ENCODE peak calls at places on chromosomes 3 and 15, in five cellular contexts. U is epithelial cell of esophagus, B is AG04450, C is transverse colon, J is Peyer's patch. D is an unnamed sample.

GRCh38 chr15:90877996-90878395 is 6.3 kb upstream of the FES start:
- DNase-seq in U (no peak), B (no peak), J (no peak), C (no peak), D (no peak)

GRCh38 chr3:158642005-158642404 is 2.3 kb upstream of the GFM1 start:
- DNase-seq in J (no peak), U (no peak), B (no peak), C (no peak), D (no peak)

GRCh38 chr3:171165986-171166385 is 139.5 kb upstream of the SLC2A2 start:
- DNase-seq in C (no peak), B (no peak), U (no peak), J (no peak), D (no peak)

GRCh38 chr3:193857996-193858395 is 265.0 kb downstream of the OPA1 start:
- DNase-seq in U (peak; percentile 75), B (peak; percentile 92), J (no peak), C (no peak), D (no peak)

GRCh38 chr3:184234671-184235380 is 5.4 kb downstream of the VWA5B2 start:
- DNase-seq in J (no peak), U (no peak), C (no peak), B (no peak), D (no peak)

GRCh38 chr3:155634121-155634719 is 110.7 kb downstream of the PLCH1 start:
- DNase-seq in B (no peak), J (no peak), U (no peak), C (no peak), D (no peak)

GRCh38 chr15:90412356-90413194 is 24.5 kb downstream of the IQGAP1 start:
- DNase-seq in U (peak; percentile 94), J (no peak), B (no peak), C (peak; percentile 66), D (no peak)

GRCh38 chr15:38746211-38746610 is 181.6 kb upstream of the RASGRP1 start:
- DNase-seq in C (no peak), B (no peak), J (no peak), U (no peak), D (no peak)

GRCh38 chr3:9746330-9746729 is 3.4 kb upstream of the OGG1 start:
- DNase-seq in B (peak; percentile 85), U (no peak), J (no peak), C (no peak), D (no peak)

GRCh38 chr3:12966847-12967750 is 106.1 kb downstream of the IQSEC1 start:
- DNase-seq in C (peak; percentile 31), U (peak; percentile 24), B (no peak), J (no peak), D (no peak)

GRCh38 chr15:87672309-87672897 is 584.1 kb downstream of the NTRK3 start:
- DNase-seq in B (peak; percentile 10), C (no peak), U (peak; percentile 12), J (no peak), D (no peak)

GRCh38 chr3:42036483-42036823 is 54.7 kb upstream of the TRAK1 start:
- DNase-seq in J (no peak), C (no peak), B (peak; percentile 82), U (peak; percentile 95), D (no peak)

GRCh38 chr3:102741105-102741504 is 306.3 kb downstream of the ZPLD1 start:
- DNase-seq in U (peak; percentile 28), C (no peak), B (no peak), J (no peak), D (no peak)

GRCh38 chr3:116188231-116188785 is 257.0 kb downstream of the LSAMP start:
- DNase-seq in B (no peak), U (peak; percentile 37), C (no peak), J (no peak), D (no peak)

GRCh38 chr3:173096994-173097785 is 43.8 kb downstream of the SPATA16 start:
- DNase-seq in J (no peak), U (peak; percentile 53), B (no peak), C (no peak), D (no peak)

GRCh38 chr3:71421475-71421819 is 162.1 kb downstream of the FOXP1 start:
- DNase-seq in C (no peak), B (no peak), J (no peak), U (no peak), D (no peak)

GRCh38 chr15:80210612-80211554 is 41.1 kb downstream of the CTXND1 start:
- DNase-seq in J (no peak), B (no peak), C (no peak), U (no peak), D (no peak)

GRCh38 chr3:187281191-187281714 is 10.3 kb downstream of the MASP1 start:
- DNase-seq in B (peak; percentile 92), C (no peak), U (peak; percentile 18), J (no peak), D (no peak)

GRCh38 chr3:135924506-135924905 is 41.0 kb upstream of the PPP2R3A start:
- DNase-seq in B (no peak), U (no peak), J (no peak), C (no peak), D (no peak)

GRCh38 chr3:43953814-43954241 is 263.1 kb downstream of the ABHD5 start:
- DNase-seq in J (no peak), B (peak; percentile 1), U (no peak), C (no peak), D (no peak)

GRCh38 chr3:197343656-197344408 is 45.4 kb upstream of the DLG1 start:
- DNase-seq in B (no peak), J (no peak), C (no peak), U (no peak), D (no peak)

GRCh38 chr3:114650808-114651207 is 357.0 kb downstream of the TIGIT start:
- DNase-seq in J (no peak), B (no peak), C (no peak), U (peak; percentile 29), D (no peak)

GRCh38 chr3:148309390-148310035 is 388.2 kb upstream of the AGTR1 start:
- DNase-seq in B (no peak), U (peak; percentile 55), J (no peak), C (peak; percentile 17), D (no peak)

GRCh38 chr3:117026401-117026800 is 316.8 kb downstream of the TUSC7 start:
- DNase-seq in J (no peak), U (no peak), B (no peak), C (no peak), D (no peak)

GRCh38 chr3:39180183-39180545 is 12.2 kb downstream of the XIRP1 start:
- DNase-seq in J (no peak), B (no peak), C (no peak), U (peak; percentile 13), D (no peak)

GRCh38 chr3:27721717-27722564 is at the start of gene EOMES:
- DNase-seq in U (peak; percentile 61), B (no peak), C (peak; percentile 42), J (peak; percentile 60), D (peak; percentile 67)

GRCh38 chr3:128432301-128432897 is 34.3 kb downstream of the DNAJB8 start:
- DNase-seq in J (no peak), C (no peak), U (no peak), B (no peak), D (no peak)

DNA sequence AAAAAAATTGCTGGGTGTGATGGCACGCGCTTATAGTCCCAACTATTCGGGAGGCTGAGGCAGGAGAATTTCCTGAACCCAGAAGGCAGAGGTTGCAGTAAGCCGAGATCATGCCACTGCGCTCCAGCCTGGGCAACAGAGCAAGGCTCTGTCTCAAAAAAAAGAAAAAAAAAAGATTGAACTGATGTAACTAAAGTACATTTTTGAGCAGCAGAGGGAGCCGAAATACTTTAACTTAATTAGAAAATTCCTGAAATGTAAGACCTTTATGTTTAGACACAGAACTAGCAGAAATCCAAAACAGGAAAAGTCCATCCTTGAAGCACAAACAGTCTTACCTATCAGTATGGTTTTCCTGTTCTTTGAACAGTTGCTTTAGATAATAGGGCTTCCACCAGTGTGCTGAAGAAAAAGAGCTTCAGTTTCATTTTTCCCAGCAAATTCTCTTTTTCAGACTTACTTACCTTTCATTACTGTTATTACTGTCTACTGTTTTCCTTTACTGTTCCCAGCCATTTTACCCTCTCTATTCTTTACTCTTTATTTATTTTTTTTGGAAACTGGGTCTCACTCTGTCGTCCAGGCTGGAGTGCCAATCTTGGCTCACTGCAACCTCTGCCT is 33.4 kb upstream of the ZNF609 start:
- DNase-seq in J (no peak), C (no peak), B (peak; percentile 13), U (peak; percentile 21), D (no peak)
- TF ChIP-seq CTCF in J (peak; percentile 22), C (no peak), B (peak; percentile 41), U (no peak), D (no peak)

DNA sequence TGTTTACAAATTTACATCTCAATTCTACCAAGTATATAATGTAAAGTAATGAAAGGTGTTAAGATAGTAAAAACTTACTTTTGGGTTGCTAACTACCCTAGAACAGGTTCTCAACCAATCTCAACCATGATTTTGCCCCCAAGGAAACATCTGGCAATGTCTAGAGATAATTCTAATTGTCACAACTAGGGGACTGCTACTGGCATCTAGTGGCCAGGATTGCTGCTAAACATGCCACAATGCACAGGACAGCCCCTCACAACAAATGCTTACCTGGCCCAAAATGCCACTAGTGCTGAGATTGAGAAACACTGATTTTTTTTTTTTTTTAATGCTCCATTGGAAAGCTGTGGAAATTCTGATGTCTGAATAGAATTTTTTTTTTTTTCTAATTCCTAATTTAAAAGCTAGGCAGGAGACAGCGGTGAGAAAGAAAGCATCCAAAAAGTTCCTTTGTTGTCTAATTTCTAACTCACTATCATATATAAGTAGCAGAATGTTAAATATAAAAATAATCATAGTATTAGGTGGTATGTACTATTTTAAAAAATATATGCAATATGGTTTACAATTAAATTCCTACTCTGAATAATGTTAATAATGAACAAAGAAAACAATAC is 81.5 kb downstream of the TJP1 start:
- DNase-seq in U (no peak), C (no peak), B (no peak), J (no peak), D (no peak)
- TF ChIP-seq CTCF in U (no peak), C (no peak), B (peak; percentile 11), J (no peak), D (no peak)

DNA sequence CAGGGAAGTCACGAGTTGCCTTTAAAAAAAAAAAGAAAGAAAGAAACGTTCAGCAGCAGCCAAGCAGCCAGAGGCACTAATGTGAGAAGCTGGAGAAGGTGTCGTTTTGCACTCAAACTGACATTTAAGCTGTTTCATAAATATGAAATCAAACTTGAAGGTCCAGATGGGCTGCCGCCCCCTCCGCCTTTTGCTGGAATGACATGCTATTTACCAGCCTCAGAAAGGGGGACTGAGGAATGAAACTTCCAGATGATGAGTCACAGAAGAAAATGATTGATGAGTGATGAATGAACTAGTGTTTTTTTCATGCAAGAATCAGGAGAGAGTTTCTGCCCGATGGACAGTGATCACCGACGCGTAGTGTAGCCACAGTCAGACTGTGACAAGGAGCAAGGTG is 396.8 kb downstream of the IGSF11 start:
- DNase-seq in C (no peak), U (peak; percentile 35), J (no peak), B (no peak), D (no peak)
- TF ChIP-seq CTCF in C (no peak), U (no peak), J (no peak), B (no peak), D (no peak)

DNA sequence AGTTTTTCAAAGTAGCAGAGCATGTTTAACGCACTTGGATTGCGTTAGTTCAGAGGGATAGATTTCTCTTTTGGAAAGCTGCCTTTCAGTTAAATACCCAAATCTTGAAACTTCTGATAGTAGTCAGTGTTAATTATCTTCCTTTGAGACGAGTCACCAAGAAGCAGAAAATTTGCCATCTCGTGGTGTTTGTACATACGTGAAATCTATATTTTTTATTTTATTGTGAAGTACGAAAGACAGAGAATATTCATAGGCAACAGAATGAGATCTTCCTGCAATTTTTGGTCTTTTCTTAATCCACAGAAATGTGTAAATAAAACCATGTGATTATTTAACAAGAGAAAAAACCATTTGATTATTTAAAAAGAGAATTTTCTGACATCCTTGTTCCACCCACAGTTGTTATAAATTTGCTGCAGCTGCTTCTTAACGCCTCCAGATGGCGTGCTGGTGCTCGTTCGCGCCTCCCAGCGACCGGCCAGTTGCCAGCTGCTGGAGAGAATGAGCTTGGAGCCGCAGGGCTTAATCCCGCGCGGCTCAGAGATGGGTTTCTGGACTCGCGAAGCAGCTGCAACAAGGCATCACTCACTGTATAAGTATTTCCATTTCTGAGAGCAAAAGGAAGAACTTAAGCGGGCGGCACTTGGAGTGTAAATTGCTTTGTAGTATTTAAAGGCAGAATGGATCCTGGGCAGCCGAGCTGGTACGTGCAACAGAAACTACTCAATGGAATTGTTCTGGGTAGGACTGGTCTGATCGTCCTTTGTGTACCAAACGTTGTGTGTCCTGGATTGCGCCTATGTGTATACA is 10.5 kb upstream of the SLITRK3 start:
- DNase-seq in B (peak; percentile 16), U (peak; percentile 83), C (peak; percentile 69), J (peak; percentile 79), D (no peak)
- TF ChIP-seq CTCF in B (peak; percentile 99), U (peak; percentile 96), C (peak; percentile 82), J (peak; percentile 62), D (peak; percentile 25)